ENCODE peak calls at places on chromosomes 1 and 21, in seven cellular contexts. R is KBM-7; Q is thoracic aorta; L is NCI-H1105; C is aorta; N is stimulated activated CD4-positive, alpha-beta T cell treated with anti-CD3 and anti-CD28 coated beads, Interleukin-12 subunit alpha, Interleukin-12 subunit beta, amount 100 ng/mL, for 4 hours; O is heart right ventricle. S is an unnamed sample.

GRCh38 chr1:21436488-21437340 is 3.2 kb upstream of the NBPF3 start:
- DNase-seq in R (no peak), C (no peak), N (no peak), O (no peak), Q (no peak), L (no peak), S (no peak)

GRCh38 chr1:67801903-67802302 is 31.4 kb downstream of the GNG12 start:
- DNase-seq in R (no peak), N (no peak), Q (no peak), C (no peak), L (no peak), O (no peak), S (no peak)

GRCh38 chr1:211551628-211552465 is 27.1 kb downstream of the SLC30A1 start:
- DNase-seq in R (no peak), Q (no peak), N (no peak), L (no peak), O (no peak), C (peak), S (no peak)

GRCh38 chr1:185445594-185445993 is 128.6 kb upstream of the IVNS1ABP start:
- DNase-seq in Q (no peak), C (no peak), L (no peak), R (no peak), O (no peak), N (no peak), S (no peak)

GRCh38 chr1:920506-920905 is 3.2 kb upstream of the SAMD11 start:
- DNase-seq in O (no peak), Q (no peak), N (no peak), R (no peak), C (peak), L (peak), S (no peak)

GRCh38 chr1:160007577-160008200 is 24.1 kb downstream of the PIGM start:
- DNase-seq in O (no peak), N (no peak), Q (no peak), C (no peak), L (no peak), R (peak), S (peak)

GRCh38 chr1:245216356-245217110 is 61.7 kb downstream of the KIF26B start:
- DNase-seq in Q (no peak), O (no peak), N (no peak), C (no peak), R (no peak), L (no peak), S (no peak)

GRCh38 chr1:60757485-60757884 is 324.9 kb upstream of the NFIA start:
- DNase-seq in R (no peak), L (no peak), O (no peak), Q (no peak), N (no peak), C (no peak), S (no peak)

GRCh38 chr1:158040323-158040722 is 46.9 kb downstream of the KIRREL1 start:
- DNase-seq in C (no peak), O (no peak), R (no peak), N (no peak), L (no peak), Q (no peak), S (no peak)

GRCh38 chr1:223109581-223110026 is 33.4 kb downstream of the TLR5 start:
- DNase-seq in Q (no peak), N (no peak), O (no peak), L (no peak), C (no peak), R (no peak), S (no peak)

GRCh38 chr1:243963566-243963965 is 87.5 kb upstream of the ZBTB18 start:
- DNase-seq in Q (no peak), C (no peak), O (no peak), L (no peak), R (no peak), N (no peak), S (no peak)

GRCh38 chr1:116352349-116352813 is 20.7 kb upstream of the ATP1A1 start:
- DNase-seq in R (no peak), Q (no peak), L (no peak), C (no peak), N (no peak), O (no peak), S (no peak)

GRCh38 chr1:16324456-16324890 is 27.8 kb downstream of the FBXO42 start:
- DNase-seq in C (no peak), Q (peak), N (no peak), L (no peak), R (no peak), O (no peak), S (no peak)

GRCh38 chr1:76035053-76035452 is 39.5 kb upstream of the ST6GALNAC3 start:
- DNase-seq in N (no peak), L (no peak), Q (no peak), C (no peak), O (no peak), R (no peak), S (peak)

GRCh38 chr21:34511154-34511553 is 856 bp downstream of the KCNE1 start:
- DNase-seq in O (no peak), C (no peak), R (no peak), N (no peak), Q (no peak), L (no peak), S (no peak)

GRCh38 chr1:176765608-176766007 is 302.6 kb downstream of the PAPPA2 start:
- DNase-seq in C (no peak), N (no peak), R (no peak), L (no peak), Q (no peak), O (no peak), S (no peak)

GRCh38 chr1:67748630-67749029 is 63.6 kb downstream of the GADD45A start:
- DNase-seq in C (no peak), O (no peak), N (no peak), R (no peak), L (no peak), Q (no peak), S (no peak)

GRCh38 chr1:245322673-245323072 is 167.9 kb downstream of the KIF26B start:
- DNase-seq in O (no peak), Q (no peak), C (no peak), N (no peak), L (no peak), R (no peak), S (no peak)

S was measured in NAMALWA.